ENCODE peak calls at places on chromosomes 13 and 19, in eight cellular contexts. G is endodermal cell, H is body of pancreas, X is PC-3, O is left ventricle myocardium inferior, P is psoas muscle, S is BJ, A is Peyer's patch. Z is an unnamed sample.

GRCh38 chr19:18701250-18701608 is 17.7 kb downstream of the CRTC1 start:
- DNase-seq in X (peak; percentile 15), A (no peak), G (no peak), H (no peak), P (no peak), O (no peak), S (no peak), Z (no peak)

GRCh38 chr19:29687897-29688728 is 22.9 kb downstream of the PLEKHF1 start:
- DNase-seq in O (no peak), P (no peak), A (no peak), X (peak; percentile 31), G (no peak), H (no peak), S (no peak), Z (no peak)

GRCh38 chr19:55494172-55494761 is 6.0 kb downstream of the SSC5D start:
- DNase-seq in S (no peak), O (peak; percentile 68), A (no peak), H (no peak), G (no peak), P (peak; percentile 74), X (no peak), Z (no peak)

GRCh38 chr19:1817553-1818179 is 5.6 kb upstream of the ATP8B3 start:
- DNase-seq in S (no peak), O (peak; percentile 45), G (no peak), A (no peak), P (no peak), H (no peak), X (no peak), Z (peak; percentile 14)

GRCh38 chr19:11539495-11540365 is 1.1 kb downstream of the CNN1 start:
- DNase-seq in X (no peak), O (peak; percentile 28), G (peak; percentile 73), A (no peak), P (no peak), H (no peak), S (no peak), Z (peak; percentile 40)

GRCh38 chr19:374183-374885 is 29.7 kb upstream of the MIER2 start:
- DNase-seq in O (no peak), G (peak; percentile 49), H (no peak), P (no peak), A (no peak), S (no peak), X (peak; percentile 6), Z (no peak)

GRCh38 chr13:74026753-74027152 is 107.5 kb downstream of the KLF12 start:
- DNase-seq in H (no peak), G (peak; percentile 91), O (no peak), S (no peak), P (no peak), X (peak; percentile 23), A (no peak), Z (no peak)

GRCh38 chr19:55440411-55441105 is 2.5 kb downstream of the SHISA7 start:
- DNase-seq in H (no peak), G (peak; percentile 91), P (no peak), X (no peak), S (no peak), A (no peak), O (no peak), Z (peak; percentile 69)

GRCh38 chr19:10644351-10645007 is 9.7 kb upstream of the ILF3 start:
- DNase-seq in A (peak; percentile 91), G (peak; percentile 95), O (peak; percentile 84), S (no peak), X (peak; percentile 83), H (peak; percentile 89), P (peak; percentile 87), Z (peak; percentile 89)

DNA sequence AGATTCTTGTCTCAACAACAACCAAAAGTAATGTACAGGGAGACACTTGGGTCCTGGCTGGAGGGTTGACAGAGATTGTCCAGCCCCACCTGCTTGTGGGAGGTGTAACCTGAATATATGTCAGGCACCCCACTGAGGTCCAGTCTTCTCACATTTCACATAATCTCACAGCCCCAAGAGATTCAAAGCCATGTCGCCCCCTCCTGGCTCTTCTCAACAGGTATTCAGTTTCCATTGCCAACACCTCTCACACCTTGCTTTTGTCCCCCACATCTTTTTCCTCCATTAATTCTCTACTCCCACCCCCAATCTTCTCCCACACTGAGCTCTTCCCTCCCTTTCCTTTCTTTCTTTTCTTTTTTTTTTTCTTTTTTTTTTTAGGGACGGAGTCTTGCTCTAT is 11.2 kb downstream of the UNC13A start:
- DNase-seq in X (peak; percentile 37), S (no peak), O (no peak), P (no peak), H (no peak), A (no peak), G (no peak), Z (no peak)
- TF ChIP-seq CTCF in X (peak; percentile 48), S (no peak), O (peak; percentile 12), P (no peak), H (no peak), A (no peak), G (peak; percentile 60), Z (no peak)

GRCh38 chr13:99196466-99197256 is 4.0 kb upstream of the UBAC2 start:
- DNase-seq in G (no peak), S (no peak), X (peak; percentile 74), P (no peak), H (no peak), O (no peak), A (no peak), Z (no peak)
- TF ChIP-seq CTCF in G (peak; percentile 61), S (no peak), X (peak; percentile 50), P (peak; percentile 29), H (no peak), O (no peak), A (peak; percentile 28), Z (no peak)

GRCh38 chr19:3401004-3401768 is 34.8 kb downstream of the NFIC start:
- DNase-seq in X (no peak), P (no peak), H (no peak), G (no peak), O (no peak), S (no peak), A (no peak), Z (no peak)

GRCh38 chr19:3404324-3405260 is 38.2 kb downstream of the NFIC start:
- DNase-seq in S (peak; percentile 42), H (peak; percentile 93), O (peak; percentile 89), X (no peak), G (peak; percentile 60), A (peak; percentile 63), P (peak; percentile 90), Z (no peak)

GRCh38 chr19:3403489-3404323 is 37.3 kb downstream of the NFIC start:
- DNase-seq in S (peak; percentile 87), O (peak; percentile 93), P (peak; percentile 93), A (peak; percentile 64), H (peak; percentile 96), X (no peak), G (peak; percentile 70), Z (no peak)

GRCh38 chr19:3405261-3405653 is 38.9 kb downstream of the NFIC start:
- DNase-seq in X (no peak), A (no peak), P (no peak), H (no peak), G (no peak), S (no peak), O (no peak), Z (no peak)

DNA sequence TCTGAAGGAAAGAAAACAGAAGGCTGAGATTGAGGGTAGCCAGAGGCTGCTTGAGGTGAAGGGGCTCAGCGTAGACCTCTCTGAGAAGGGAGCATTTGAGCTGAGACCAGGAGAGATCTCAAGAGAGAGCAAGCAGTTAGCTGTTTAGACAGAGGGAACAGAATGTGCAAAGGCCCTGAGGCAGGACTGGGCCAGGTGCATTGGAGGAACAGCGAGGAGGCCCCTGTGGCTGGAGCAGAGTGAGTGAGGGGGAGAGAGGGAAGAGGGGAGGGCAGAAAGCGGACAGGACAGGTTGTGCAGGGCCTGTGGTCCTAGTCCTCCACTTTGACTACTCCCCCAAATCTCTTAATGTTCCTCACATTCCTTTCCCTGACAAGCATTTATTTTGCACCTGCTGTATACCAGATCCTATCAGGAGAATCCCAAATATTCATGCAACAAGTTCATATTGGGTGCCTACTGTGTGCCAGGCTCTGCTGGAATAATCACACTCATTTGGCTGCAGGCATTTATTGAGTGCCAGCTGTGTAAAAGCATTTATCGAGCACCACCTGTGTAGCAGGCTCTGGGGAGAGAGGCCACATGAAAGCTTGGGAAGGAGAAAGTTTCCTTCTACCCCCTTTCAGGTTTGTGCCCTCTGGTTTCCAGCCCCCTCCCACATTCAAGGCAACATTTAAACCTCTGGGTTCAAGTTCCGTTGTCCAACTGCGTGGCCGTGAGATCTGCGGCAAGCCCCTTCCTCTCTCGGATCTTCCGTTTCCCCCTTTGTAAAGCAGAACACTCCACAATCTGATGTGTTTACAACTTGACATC is 36.5 kb downstream of the NFIC start:
- DNase-seq in O (no peak), H (no peak), A (no peak), X (no peak), P (no peak), G (no peak), S (no peak), Z (no peak)
- TF ChIP-seq CTCF in O (no peak), H (no peak), A (no peak), X (no peak), P (no peak), G (no peak), S (no peak), Z (no peak)

GRCh38 chr13:91576590-91576989 is 178.2 kb downstream of the GPC5 start:
- DNase-seq in S (no peak), A (no peak), X (no peak), P (no peak), O (no peak), G (peak; percentile 82), H (no peak), Z (peak; percentile 42)
- TF ChIP-seq CTCF in S (no peak), A (no peak), X (peak; percentile 22), P (no peak), O (no peak), G (peak; percentile 88), H (no peak), Z (peak; percentile 65)

Z was measured in glutamatergic neuron.